ENCODE peak calls at places on chromosome 16, in ten cellular contexts. D is cardiac fibroblast; R is osteocyte; N is left colon; U is effector memory CD8-positive, alpha-beta T cell; P is NCI-H1048; V is cardiac muscle cell; L is GF-D8; W is neural crest cell; B is activated naive CD4-positive, alpha-beta T cell. G is an unnamed sample.
A peak's percentile ranks its signal among the peaks of the same experiment; 100 is the strongest.

GRCh38 chr16:20866161-20866772 is 33.9 kb downstream of the DCUN1D3 start:
- DNase-seq in W (no peak), L (peak; percentile 33), D (peak; percentile 87), P (no peak), B (no peak), U (no peak), N (peak; percentile 42), R (no peak), V (peak; percentile 32), G (peak; percentile 82)

GRCh38 chr16:1109648-1110047 is 13.6 kb upstream of the C1QTNF8 start:
- DNase-seq in D (no peak), P (no peak), N (no peak), R (no peak), B (no peak), L (no peak), U (no peak), W (no peak), V (no peak), G (no peak)

GRCh38 chr16:55292491-55292890 is 31.5 kb upstream of the IRX6 start:
- DNase-seq in P (no peak), U (no peak), W (no peak), V (peak; percentile 36), B (no peak), N (no peak), D (no peak), L (no peak), R (no peak), G (no peak)

GRCh38 chr16:85479972-85480726 is 133.0 kb upstream of the GSE1 start:
- DNase-seq in R (no peak), B (no peak), W (peak; percentile 26), L (no peak), P (no peak), U (no peak), D (no peak), N (peak; percentile 62), V (peak; percentile 67), G (no peak)

GRCh38 chr16:66342294-66342900 is 24.1 kb upstream of the CDH5 start:
- DNase-seq in V (peak; percentile 67), R (no peak), N (no peak), P (no peak), U (no peak), D (peak; percentile 36), L (no peak), W (peak; percentile 74), B (no peak), G (peak; percentile 18)

GRCh38 chr16:76913046-76913445 is 277.9 kb upstream of the MON1B start:
- DNase-seq in V (no peak), D (no peak), R (no peak), W (no peak), P (no peak), B (no peak), N (no peak), U (no peak), L (no peak), G (no peak)

GRCh38 chr16:85546585-85547447 is 66.3 kb upstream of the GSE1 start:
- DNase-seq in D (no peak), V (no peak), W (no peak), R (no peak), L (no peak), B (no peak), U (no peak), N (no peak), P (no peak), G (no peak)

GRCh38 chr16:55532227-55532626 is 23.4 kb downstream of the LPCAT2 start:
- DNase-seq in R (no peak), V (no peak), N (no peak), P (no peak), B (no peak), U (no peak), W (no peak), L (no peak), D (no peak), G (no peak)

GRCh38 chr16:28321700-28322411 is 29.5 kb downstream of the SBK1 start:
- DNase-seq in B (no peak), U (peak; percentile 29), D (peak; percentile 31), N (no peak), W (peak; percentile 66), L (no peak), R (no peak), V (peak; percentile 31), P (no peak), G (peak; percentile 32)

GRCh38 chr16:56964243-56965148 is 2.7 kb downstream of the CETP start:
- DNase-seq in U (peak; percentile 96), B (peak; percentile 95), N (peak; percentile 88), P (peak; percentile 2), W (peak; percentile 95), L (peak; percentile 53), R (no peak), D (peak; percentile 85), V (peak; percentile 90), G (peak; percentile 88)

GRCh38 chr16:85075236-85075924 is 36.9 kb downstream of the CIBAR2 start:
- DNase-seq in R (no peak), U (no peak), N (no peak), L (no peak), B (no peak), P (no peak), V (no peak), W (no peak), D (no peak), G (no peak)

GRCh38 chr16:30438835-30439234 is 6.8 kb downstream of the SEPHS2 start:
- DNase-seq in L (no peak), D (no peak), B (no peak), U (no peak), W (no peak), R (no peak), P (no peak), V (no peak), N (no peak), G (no peak)

GRCh38 chr16:28318042-28318597 is 25.8 kb downstream of the SBK1 start:
- DNase-seq in B (no peak), V (no peak), W (no peak), U (no peak), N (no peak), L (no peak), P (no peak), R (no peak), D (no peak), G (no peak)

GRCh38 chr16:30084816-30085159 is 6.9 kb downstream of the TBX6 start:
- DNase-seq in N (no peak), R (no peak), L (no peak), D (no peak), P (no peak), U (no peak), V (no peak), B (no peak), W (no peak), G (no peak)

GRCh38 chr16:88334517-88335149 is 48.1 kb upstream of the ZNF469 start:
- DNase-seq in R (no peak), W (no peak), U (no peak), B (no peak), V (no peak), D (no peak), N (no peak), P (no peak), L (no peak), G (no peak)

GRCh38 chr16:2150418-2151187 is 2.2 kb downstream of the RAB26 start:
- DNase-seq in L (no peak), U (no peak), R (no peak), P (no peak), D (peak; percentile 49), W (no peak), B (no peak), V (no peak), N (peak; percentile 67), G (peak; percentile 31)

GRCh38 chr16:89107209-89107582 is 13.5 kb downstream of the ACSF3 start:
- DNase-seq in P (no peak), V (no peak), N (no peak), D (no peak), W (no peak), B (no peak), L (no peak), U (no peak), R (no peak), G (no peak)